ENCODE peak calls at places on chromosomes 5 and 9, in seven cellular contexts. H, V, T, B, S, E and Y are unnamed samples.

GRCh38 chr5:150589791-150590601 is 50.5 kb upstream of the SYNPO start:
- DNase-seq in H (no peak), V (no peak), T (no peak), B (peak; percentile 79), S (no peak), E (no peak), Y (no peak)

GRCh38 chr5:149450199-149450598 is 71.1 kb upstream of the IL17B start:
- DNase-seq in H (no peak), V (no peak), T (no peak), B (peak; percentile 37), S (no peak), E (no peak), Y (no peak)

GRCh38 chr9:102974530-102974929 is 20.6 kb upstream of the CYLC2 start:
- DNase-seq in H (no peak), V (no peak), T (no peak), B (no peak), S (no peak), E (no peak), Y (no peak)

GRCh38 chr9:13832451-13832850 is 481.5 kb downstream of the NFIB start:
- DNase-seq in H (no peak), V (no peak), T (no peak), B (no peak), S (no peak), E (no peak), Y (no peak)

GRCh38 chr9:137070906-137071275 is 534 bp upstream of the SAPCD2 start:
- DNase-seq in H (no peak), V (no peak), T (no peak), B (no peak), S (no peak), E (no peak), Y (no peak)

GRCh38 chr9:88533951-88534455 is 975 bp upstream of the NXNL2 start:
- DNase-seq in H (no peak), V (no peak), T (peak; percentile 66), B (peak; percentile 34), S (no peak), E (no peak), Y (no peak)

GRCh38 chr5:568809-569208 is 43.3 kb upstream of the CEP72 start:
- DNase-seq in H (no peak), V (no peak), T (no peak), B (no peak), S (no peak), E (no peak), Y (no peak)

GRCh38 chr5:42656661-42657035 is 100.0 kb upstream of the CCDC152 start:
- DNase-seq in H (no peak), V (no peak), T (no peak), B (no peak), S (no peak), E (no peak), Y (no peak)

GRCh38 chr9:120931278-120932085 is 4.9 kb upstream of the TRAF1 start:
- DNase-seq in H (peak; percentile 79), V (peak; percentile 56), T (peak; percentile 44), B (no peak), S (peak; percentile 45), E (peak; percentile 73), Y (peak; percentile 80)

GRCh38 chr9:136525841-136526499 is 19.9 kb downstream of the NOTCH1 start:
- DNase-seq in H (no peak), V (no peak), T (no peak), B (peak; percentile 76), S (no peak), E (no peak), Y (no peak)

GRCh38 chr5:171336486-171337206 is 27.6 kb downstream of the TLX3 start:
- DNase-seq in H (no peak), V (no peak), T (peak; percentile 41), B (peak; percentile 55), S (peak; percentile 8), E (peak; percentile 45), Y (no peak)

GRCh38 chr5:76861616-76862015 is 11.8 kb downstream of the S100Z start:
- DNase-seq in H (no peak), V (no peak), T (no peak), B (no peak), S (no peak), E (no peak), Y (no peak)

GRCh38 chr5:85182344-85182743 is 797.7 kb upstream of the EDIL3 start:
- DNase-seq in H (no peak), V (no peak), T (no peak), B (no peak), S (no peak), E (no peak), Y (no peak)

GRCh38 chr9:9341203-9341602 is 1271.6 kb downstream of the PTPRD start:
- DNase-seq in H (no peak), V (no peak), T (no peak), B (no peak), S (no peak), E (no peak), Y (no peak)

GRCh38 chr5:169650701-169651331 is 13.7 kb downstream of the DOCK2 start:
- DNase-seq in H (no peak), V (no peak), T (peak; percentile 29), B (no peak), S (no peak), E (no peak), Y (peak; percentile 64)

GRCh38 chr9:129322641-129323375 is 144.7 kb upstream of the IER5L start:
- DNase-seq in H (no peak), V (no peak), T (no peak), B (no peak), S (no peak), E (no peak), Y (no peak)

GRCh38 chr5:83567741-83568530 is 96.4 kb downstream of the VCAN start:
- DNase-seq in H (no peak), V (no peak), T (peak; percentile 7), B (no peak), S (no peak), E (no peak), Y (no peak)

GRCh38 chr5:80026841-80027240 is 8.3 kb upstream of the THBS4 start:
- DNase-seq in H (no peak), V (no peak), T (no peak), B (no peak), S (no peak), E (no peak), Y (no peak)

GRCh38 chr5:100902406-100903035 is 561 bp downstream of the ST8SIA4 start:
- DNase-seq in H (no peak), V (peak; percentile 12), T (no peak), B (no peak), S (peak; percentile 8), E (peak; percentile 52), Y (no peak)

GRCh38 chr9:70835323-70835722 is 286.1 kb downstream of the TRPM3 start:
- DNase-seq in H (no peak), V (no peak), T (no peak), B (no peak), S (no peak), E (no peak), Y (no peak)